ENCODE peak calls at places on chromosomes 4 and X, in six cellular contexts. Q is PC-9; I is lung; R is endodermal cell; A is CD8-positive, alpha-beta memory T cell; T is A549. K is an unnamed sample.

GRCh38 chr4:156732634-156733033 is 239.0 kb downstream of the PDGFC start:
- DNase-seq in A (no peak), I (no peak), Q (no peak), T (no peak), R (no peak), K (peak; percentile 20)

GRCh38 chr4:57044996-57045395 is 65.2 kb downstream of the IGFBP7 start:
- DNase-seq in A (no peak), I (no peak), Q (no peak), T (no peak), R (no peak), K (no peak)

GRCh38 chr4:541271-541670 is 34.8 kb downstream of the TMEM271 start:
- DNase-seq in A (no peak), I (no peak), T (no peak), Q (no peak), R (no peak), K (no peak)

GRCh38 chrX:93977641-93978040 is 303.6 kb downstream of the FAM133A start:
- DNase-seq in A (no peak), I (no peak), R (no peak), T (no peak), Q (no peak), K (no peak)

GRCh38 chrX:37509349-37509748 is 62.1 kb upstream of the LANCL3 start:
- DNase-seq in T (no peak), A (no peak), Q (no peak), I (no peak), R (peak; percentile 51), K (no peak)

GRCh38 chrX:7444967-7445366 is 297.0 kb upstream of the PUDP start:
- DNase-seq in T (no peak), Q (peak; percentile 1), I (no peak), A (no peak), R (no peak), K (peak; percentile 87)

GRCh38 chr4:139419388-139419914 is 34.5 kb upstream of the RAB33B start:
- DNase-seq in R (no peak), Q (no peak), I (peak; percentile 49), T (no peak), A (peak; percentile 5), K (peak; percentile 91)

GRCh38 chrX:5051831-5052491 is 1176.7 kb downstream of the NLGN4X start:
- DNase-seq in I (peak; percentile 63), Q (peak; percentile 76), R (peak; percentile 43), A (no peak), T (peak; percentile 71), K (peak; percentile 3)

GRCh38 chr4:1299301-1299860 is 9.7 kb downstream of the MAEA start:
- DNase-seq in I (no peak), R (no peak), Q (no peak), T (no peak), A (no peak), K (no peak)

GRCh38 chr4:793941-794621 is 31.8 kb downstream of the CPLX1 start:
- DNase-seq in I (no peak), R (no peak), A (no peak), Q (no peak), T (no peak), K (no peak)

GRCh38 chrX:46044486-46044885 is 500.7 kb downstream of the ZNF674 start:
- DNase-seq in I (no peak), T (no peak), Q (no peak), A (no peak), R (no peak), K (no peak)

GRCh38 chr4:152848508-152848907 is 68.8 kb downstream of the ARFIP1 start:
- DNase-seq in T (no peak), I (no peak), A (no peak), R (no peak), Q (no peak), K (no peak)

GRCh38 chr4:78417603-78418002 is 134.0 kb upstream of the ANXA3 start:
- DNase-seq in Q (no peak), I (no peak), R (peak; percentile 50), A (no peak), T (no peak), K (peak; percentile 59)

GRCh38 chrX:151538190-151539122 is 25.0 kb upstream of the PASD1 start:
- DNase-seq in Q (no peak), R (no peak), I (no peak), A (no peak), T (peak; percentile 6), K (peak; percentile 13)

GRCh38 chr4:28654618-28655017 is 1794.0 kb downstream of the STIM2 start:
- DNase-seq in R (no peak), Q (no peak), T (no peak), I (no peak), A (no peak), K (peak; percentile 39)

GRCh38 chr4:112492321-112492720 is 23.7 kb downstream of the NEUROG2 start:
- DNase-seq in I (no peak), T (no peak), Q (no peak), R (no peak), A (no peak), K (no peak)

GRCh38 chrX:50818986-50819385 is 5.0 kb upstream of the SHROOM4 start:
- DNase-seq in R (no peak), I (no peak), T (no peak), Q (no peak), A (no peak), K (no peak)

GRCh38 chrX:50814701-50815476 is 895 bp upstream of the SHROOM4 start:
- DNase-seq in Q (no peak), T (no peak), I (no peak), R (no peak), A (no peak), K (no peak)

GRCh38 chrX:50812995-50813842 is 775 bp downstream of the SHROOM4 start:
- DNase-seq in A (no peak), R (peak; percentile 82), T (peak; percentile 13), Q (no peak), I (peak; percentile 34), K (no peak)

GRCh38 chrX:50813843-50814661 is at the start of gene SHROOM4:
- DNase-seq in Q (no peak), T (no peak), A (no peak), I (peak; percentile 48), R (peak; percentile 82), K (no peak)
- H3K27ac ChIP-seq in Q (no peak within 1 kb of the TSS), T (no peak within 1 kb of the TSS), A (no peak within 1 kb of the TSS), I (peak within 1 kb of the TSS; percentile 78), R (peak within 1 kb of the TSS; percentile 22), K (no peak within 1 kb of the TSS)

GRCh38 chr4:8186883-8187282 is 12.2 kb upstream of the SH3TC1 start:
- DNase-seq in R (no peak), A (no peak), I (no peak), Q (no peak), T (no peak), K (no peak)
- H3K4me1 ChIP-seq in R (no peaks in the 10 kb centered on the region), A (no peaks in the 10 kb centered on the region), I (peaks cover 11% of the 10 kb centered on the region), Q (peaks cover 36% of the 10 kb centered on the region), T (peaks cover 54% of the 10 kb centered on the region), K (peaks cover 21% of the 10 kb centered on the region)

GRCh38 chrX:103531002-103531401 is 11.7 kb upstream of the RAB40A start:
- DNase-seq in T (no peak), A (no peak), R (no peak), I (no peak), Q (no peak), K (no peak)

GRCh38 chrX:103530540-103530939 is 11.3 kb upstream of the RAB40A start:
- DNase-seq in Q (no peak), I (no peak), R (no peak), A (no peak), T (no peak), K (no peak)

GRCh38 chrX:103535206-103535605 is 15.9 kb upstream of the RAB40A start:
- DNase-seq in T (no peak), R (no peak), A (no peak), I (no peak), Q (no peak), K (no peak)

GRCh38 chrX:103536071-103536470 is 16.8 kb upstream of the RAB40A start:
- DNase-seq in R (no peak), T (no peak), Q (no peak), I (no peak), A (no peak), K (no peak)

GRCh38 chrX:103533428-103534216 is 14.3 kb upstream of the RAB40A start:
- DNase-seq in Q (peak; percentile 64), I (peak; percentile 65), R (peak; percentile 94), T (peak; percentile 66), A (peak; percentile 43), K (no peak)
- H3K27ac ChIP-seq in Q (no peak overlapping the region), I (no peak overlapping the region), R (no peak overlapping the region), T (no peak overlapping the region), A (no peak overlapping the region), K (no peak overlapping the region)

DNA sequence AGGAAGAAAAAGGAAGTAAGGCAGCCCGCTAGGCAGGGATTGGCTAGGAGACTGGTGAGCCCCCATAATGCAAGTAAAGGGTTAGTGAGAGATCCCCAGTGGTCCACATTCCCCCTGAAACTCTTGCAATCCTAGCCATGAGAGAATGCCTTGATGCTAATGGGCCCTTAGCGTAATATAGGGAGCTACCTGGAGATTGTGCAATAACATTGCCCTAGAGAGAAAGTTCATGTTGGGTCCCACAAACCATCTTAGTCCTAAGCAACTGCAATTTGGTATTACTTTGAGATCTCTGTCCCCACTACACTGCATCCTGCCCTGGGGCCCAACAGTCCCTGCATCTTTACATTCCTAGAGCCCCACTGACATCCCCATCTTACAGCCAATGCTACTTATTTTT is 188.5 kb downstream of the KLHL4 start:
- DNase-seq in A (no peak), I (no peak), T (no peak), Q (no peak), R (no peak), K (no peak)
- H3K4me1 ChIP-seq in A (no peaks in the 10 kb centered on the region), I (no peaks in the 10 kb centered on the region), T (no peaks in the 10 kb centered on the region), Q (no peaks in the 10 kb centered on the region), R (no peaks in the 10 kb centered on the region), K (no peaks in the 10 kb centered on the region)

GRCh38 chr4:137116144-137116543 is 416.1 kb downstream of the PCDH18 start:
- DNase-seq in R (no peak), A (no peak), I (no peak), Q (no peak), T (no peak), K (peak; percentile 5)
- H3K27ac ChIP-seq in R (no peak overlapping the region), A (no peak overlapping the region), I (no peak overlapping the region), Q (no peak overlapping the region), T (no peak overlapping the region), K (no peak overlapping the region)

GRCh38 chrX:136764206-136764605 is 16.5 kb downstream of the ARHGEF6 start:
- DNase-seq in T (no peak), Q (no peak), I (no peak), A (no peak), R (no peak), K (no peak)
- H3K4me1 ChIP-seq in T (no peaks in the 10 kb centered on the region), Q (peaks cover 12% of the 10 kb centered on the region), I (peaks cover 4% of the 10 kb centered on the region), A (peaks cover 47% of the 10 kb centered on the region), R (no peaks in the 10 kb centered on the region), K (no peaks in the 10 kb centered on the region)

DNA sequence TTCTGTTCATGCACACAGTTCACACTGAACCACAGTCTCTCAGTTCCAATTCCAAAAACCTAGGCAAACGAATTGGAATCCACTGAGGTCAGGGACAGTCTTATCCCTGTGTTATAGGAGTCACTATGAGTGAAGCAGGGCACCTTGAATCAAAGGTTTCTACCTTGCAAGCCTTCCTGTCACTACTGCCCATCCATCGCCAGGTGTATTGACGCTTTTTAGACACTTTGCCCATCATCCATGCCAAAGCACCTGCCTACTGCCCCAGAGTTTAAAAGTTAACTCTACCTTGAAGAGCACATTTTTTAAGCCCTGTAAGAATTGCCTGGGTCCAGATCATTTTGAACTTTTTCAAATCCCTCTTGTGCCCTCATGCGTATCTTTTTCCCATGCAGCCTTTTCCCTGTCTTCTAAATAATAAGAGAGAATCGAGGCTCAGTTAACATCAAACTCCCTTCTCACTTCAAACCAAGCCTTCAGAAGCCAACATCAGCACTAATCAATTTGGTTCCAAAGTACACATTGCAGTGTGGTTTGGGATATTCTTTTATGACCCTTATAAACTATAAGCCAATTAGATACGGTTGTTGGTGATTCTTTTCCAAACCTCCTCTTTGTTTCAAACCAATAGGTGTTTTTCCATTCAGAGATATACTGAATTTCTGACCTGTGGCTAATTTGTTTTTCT is 23.6 kb downstream of the FAM114A1 start:
- DNase-seq in Q (no peak), R (no peak), A (no peak), I (no peak), T (no peak), K (no peak)
- H3K27ac ChIP-seq in Q (no peak overlapping the region), R (no peak overlapping the region), A (no peak overlapping the region), I (no peak overlapping the region), T (no peak overlapping the region), K (no peak overlapping the region)

K was measured in foreskin keratinocyte.